ENCODE peak calls at places on chromosome 5, in six cellular contexts. M is upper lobe of right lung, A is coronary artery, G is uterus, P is body of pancreas, S is HCT116. O is an unnamed sample.

GRCh38 chr5:174750720-174751119 is 26.3 kb downstream of the MSX2 start:
- DNase-seq in M (no peak), A (no peak), G (no peak), P (no peak), S (no peak), O (no peak)

GRCh38 chr5:54639621-54640020 is 122.1 kb downstream of the SNX18 start:
- DNase-seq in M (no peak), A (no peak), G (no peak), P (no peak), S (no peak), O (no peak)

GRCh38 chr5:141529002-141529401 is 40.1 kb downstream of the PCDHGC5 start:
- DNase-seq in M (no peak), A (no peak), G (peak; percentile 67), P (no peak), S (no peak), O (no peak)

GRCh38 chr5:14186132-14186830 is 43.1 kb downstream of the TRIO start:
- DNase-seq in M (no peak), A (no peak), G (no peak), P (no peak), S (no peak), O (no peak)

GRCh38 chr5:123092696-123093095 is 3.7 kb downstream of the PRDM6 start:
- DNase-seq in M (no peak), A (no peak), G (no peak), P (no peak), S (no peak), O (no peak)

GRCh38 chr5:149450199-149450598 is 71.1 kb upstream of the IL17B start:
- DNase-seq in M (peak; percentile 69), A (no peak), G (peak; percentile 80), P (peak; percentile 37), S (no peak), O (no peak)

GRCh38 chr5:91177085-91177484 is 206.0 kb downstream of the ARRDC3 start:
- DNase-seq in M (no peak), A (no peak), G (no peak), P (no peak), S (no peak), O (no peak)

GRCh38 chr5:134224905-134225779 is 731 bp downstream of the PPP2CA start:
- DNase-seq in M (peak; percentile 81), A (peak; percentile 77), G (peak; percentile 57), P (peak; percentile 73), S (no peak), O (no peak)

GRCh38 chr5:143376911-143377838 is 26.3 kb downstream of the NR3C1 start:
- DNase-seq in M (no peak), A (no peak), G (no peak), P (no peak), S (peak; percentile 7), O (no peak)

GRCh38 chr5:41095324-41096101 is 24.4 kb upstream of the MROH2B start:
- DNase-seq in M (no peak), A (no peak), G (no peak), P (no peak), S (no peak), O (no peak)

GRCh38 chr5:57432876-57433275 is 49.7 kb downstream of the ACTBL2 start:
- DNase-seq in M (no peak), A (no peak), G (no peak), P (no peak), S (peak; percentile 23), O (no peak)

GRCh38 chr5:180718810-180719453 is 20.9 kb downstream of the OR2Y1 start:
- DNase-seq in M (no peak), A (no peak), G (no peak), P (peak; percentile 13), S (peak; percentile 46), O (no peak)

GRCh38 chr5:119273391-119273839 is 82.4 kb upstream of the TNFAIP8 start:
- DNase-seq in M (peak; percentile 63), A (no peak), G (no peak), P (peak; percentile 48), S (no peak), O (no peak)

GRCh38 chr5:124889522-124889828 is 143.0 kb upstream of the ZNF608 start:
- DNase-seq in M (no peak), A (no peak), G (no peak), P (no peak), S (no peak), O (no peak)

GRCh38 chr5:127885176-127885575 is 182.0 kb downstream of the CCDC192 start:
- DNase-seq in M (no peak), A (no peak), G (no peak), P (no peak), S (no peak), O (no peak)

GRCh38 chr5:138303365-138303764 is 28.2 kb downstream of the CDC25C start:
- DNase-seq in M (no peak), A (no peak), G (no peak), P (no peak), S (no peak), O (no peak)

GRCh38 chr5:165457854-165458481 is 1952.5 kb downstream of the MAT2B start:
- DNase-seq in M (no peak), A (no peak), G (no peak), P (peak; percentile 45), S (no peak), O (no peak)

DNA sequence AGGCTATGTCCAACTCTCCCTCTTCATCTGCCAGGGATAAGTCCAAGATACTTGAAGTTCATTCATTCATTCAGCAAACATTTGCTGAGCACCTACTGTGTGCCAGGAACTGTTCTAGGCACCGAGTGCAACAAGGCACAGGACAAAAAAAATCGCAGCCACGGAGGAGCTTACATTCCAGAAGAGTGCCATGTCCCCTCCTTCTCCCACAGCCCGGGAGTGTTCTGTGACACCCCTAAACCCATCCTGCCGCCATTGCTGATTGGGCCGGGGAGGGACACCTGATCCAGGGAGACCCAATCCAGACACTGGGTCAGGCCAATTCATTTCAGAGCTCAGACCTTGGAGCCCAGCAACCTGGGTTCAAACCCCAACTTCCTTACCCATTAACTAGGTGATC is 58.1 kb upstream of the NEURL1B start:
- DNase-seq in M (peak; percentile 28), A (no peak), G (no peak), P (no peak), S (no peak), O (no peak)
- H3K27ac ChIP-seq in M (no peak overlapping the region), A (no peak overlapping the region), G (peak overlapping the region; percentile 71), P (no peak overlapping the region), S (no peak overlapping the region), O (no peak overlapping the region)

GRCh38 chr5:68708842-68709170 is 385.0 kb upstream of the SLC30A5 start:
- DNase-seq in M (no peak), A (no peak), G (no peak), P (no peak), S (no peak), O (no peak)
- H3K27ac ChIP-seq in M (no peak overlapping the region), A (no peak overlapping the region), G (no peak overlapping the region), P (no peak overlapping the region), S (no peak overlapping the region), O (no peak overlapping the region)

DNA sequence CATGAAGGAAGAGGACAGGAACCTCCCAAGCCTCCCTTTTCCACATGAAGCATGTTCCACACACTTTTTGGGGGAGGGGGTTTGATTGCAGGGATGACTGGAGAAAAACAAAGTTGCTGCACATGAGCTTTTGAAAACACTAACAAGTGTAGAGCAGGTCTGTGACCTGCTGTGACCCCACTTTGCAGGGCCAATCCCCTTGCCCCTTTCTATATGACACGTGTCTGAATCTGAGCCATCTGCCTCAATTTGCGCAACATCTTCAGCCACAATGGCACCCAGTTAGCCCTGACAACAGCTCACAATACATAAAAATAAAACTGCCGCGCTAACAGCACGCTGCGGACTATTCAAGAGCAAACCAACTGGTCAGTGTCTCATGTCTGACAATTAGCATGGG is 227.8 kb upstream of the TBCA start:
- DNase-seq in M (no peak), A (no peak), G (no peak), P (no peak), S (no peak), O (no peak)
- H3K27ac ChIP-seq in M (no peak overlapping the region), A (no peak overlapping the region), G (no peak overlapping the region), P (no peak overlapping the region), S (no peak overlapping the region), O (peak overlapping the region; percentile 88)

GRCh38 chr5:62649476-62650113 is 71.0 kb downstream of the LRRC70 start:
- DNase-seq in M (no peak), A (no peak), G (no peak), P (no peak), S (no peak), O (no peak)

GRCh38 chr5:62652225-62652624 is 73.6 kb downstream of the LRRC70 start:
- DNase-seq in M (no peak), A (no peak), G (no peak), P (no peak), S (no peak), O (no peak)

GRCh38 chr5:62650197-62650596 is 71.6 kb downstream of the LRRC70 start:
- DNase-seq in M (no peak), A (no peak), G (no peak), P (no peak), S (no peak), O (no peak)

GRCh38 chr5:62653001-62653863 is 74.6 kb downstream of the LRRC70 start:
- DNase-seq in M (no peak), A (no peak), G (no peak), P (no peak), S (no peak), O (no peak)

DNA sequence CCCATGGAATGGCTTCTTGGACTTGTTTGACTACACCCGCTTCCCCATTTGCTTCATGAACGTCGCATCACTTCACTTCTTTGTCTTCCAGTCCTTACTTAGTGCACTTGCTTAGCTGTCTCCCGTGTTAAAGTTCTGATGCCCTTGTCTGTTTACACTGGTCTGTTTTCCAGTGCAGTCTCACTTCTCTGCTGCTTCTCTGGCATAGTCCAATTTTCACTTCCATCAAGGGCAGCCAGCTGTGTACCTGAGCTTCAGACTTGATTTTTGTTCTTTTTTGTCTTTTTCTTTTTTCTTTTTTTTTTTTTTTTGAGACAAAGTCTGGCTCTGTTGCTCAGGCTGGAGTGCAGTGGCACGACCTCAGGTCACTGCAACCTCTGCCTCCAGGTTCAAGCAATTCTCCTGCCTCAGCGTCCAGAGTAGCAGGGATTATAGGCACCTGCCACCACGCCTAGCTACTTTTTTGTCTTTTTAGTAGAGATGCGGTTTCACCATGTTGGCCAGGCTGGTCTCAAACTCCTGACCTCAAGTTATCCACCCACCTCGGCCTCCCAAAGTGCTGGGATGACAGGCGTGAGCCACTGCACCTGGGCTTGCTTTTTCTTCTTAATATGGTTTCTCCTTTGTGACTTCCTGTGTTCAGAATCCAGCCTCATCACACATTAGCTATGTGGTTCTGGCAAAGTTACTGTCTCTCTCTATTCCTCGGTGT is 75.4 kb downstream of the LRRC70 start:
- DNase-seq in M (no peak), A (no peak), G (no peak), P (no peak), S (no peak), O (no peak)
- H3K27ac ChIP-seq in M (no peak overlapping the region), A (no peak overlapping the region), G (no peak overlapping the region), P (no peak overlapping the region), S (no peak overlapping the region), O (no peak overlapping the region)

DNA sequence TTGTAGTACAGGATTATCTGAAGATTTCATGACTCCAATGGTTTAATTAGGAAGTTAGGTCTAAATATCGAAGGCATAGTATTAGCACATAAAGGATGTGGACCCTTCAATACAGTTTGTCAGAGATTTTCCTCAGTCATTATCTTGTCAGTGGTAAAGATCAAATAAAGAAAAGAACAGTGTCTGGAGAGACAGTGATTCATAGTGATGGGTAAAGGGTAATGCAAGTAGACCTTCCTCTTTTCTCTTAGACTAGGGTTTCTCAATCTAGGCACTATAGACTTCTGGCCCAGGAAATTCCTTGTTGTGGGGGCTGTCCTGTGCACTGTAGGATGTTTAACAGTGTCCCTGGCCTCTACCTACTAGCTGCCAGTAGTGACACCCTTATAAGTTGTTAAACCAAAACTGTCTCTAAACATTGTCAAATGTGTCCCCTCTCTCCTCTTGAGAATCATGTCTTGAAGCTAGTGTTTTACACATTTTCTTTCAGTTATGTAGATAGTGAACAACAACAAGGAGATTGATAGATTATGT is 6.9 kb downstream of the CAMK4 start:
- DNase-seq in M (no peak), A (no peak), G (no peak), P (no peak), S (no peak), O (no peak)
- H3K27ac ChIP-seq in M (no peak overlapping the region), A (no peak overlapping the region), G (no peak overlapping the region), P (no peak overlapping the region), S (no peak overlapping the region), O (no peak overlapping the region)

O was measured in substantia nigra.